ENCODE peak calls at places on chromosomes 4 and X, in four cellular contexts. W, M, T and E are unnamed samples. For H3K27me3 and H3K4me1, the result is how much of the 10 kb centered on the place peaks cover.

GRCh38 chr4:2024683-2025082 is 15.9 kb upstream of the NELFA start:
- DNase-seq in T (no peak), M (no peak), W (no peak), E (no peak)

GRCh38 chr4:83390965-83391364 is 56.3 kb upstream of the HPSE start:
- DNase-seq in T (no peak), M (no peak), W (no peak), E (no peak)

GRCh38 chrX:13078739-13079444 is 34.5 kb upstream of the FAM9C start:
- DNase-seq in W (no peak), T (no peak), M (peak), E (peak)

GRCh38 chr4:13963601-13964000 is 336.1 kb upstream of the BOD1L1 start:
- DNase-seq in T (no peak), W (no peak), M (no peak), E (no peak)

GRCh38 chrX:28920554-28920953 is 333.3 kb downstream of the IL1RAPL1 start:
- DNase-seq in W (no peak), M (no peak), T (peak), E (no peak)

GRCh38 chr4:151951727-151952078 is 190.9 kb upstream of the GATB start:
- DNase-seq in M (no peak), W (no peak), T (no peak), E (no peak)

GRCh38 chr4:178471385-178471784 is 1029.1 kb upstream of the AGA start:
- DNase-seq in T (no peak), W (no peak), M (no peak), E (no peak)

GRCh38 chrX:96611619-96612362 is 72.9 kb upstream of the DIAPH2 start:
- DNase-seq in T (no peak), M (no peak), W (no peak), E (no peak)

GRCh38 chrX:103431316-103431715 is 55.0 kb downstream of the BEX3 start:
- DNase-seq in M (no peak), W (no peak), T (no peak), E (no peak)

GRCh38 chr4:102959503-102959902 is 60.0 kb downstream of the SLC9B1 start:
- DNase-seq in M (no peak), T (no peak), W (no peak), E (no peak)

DNA sequence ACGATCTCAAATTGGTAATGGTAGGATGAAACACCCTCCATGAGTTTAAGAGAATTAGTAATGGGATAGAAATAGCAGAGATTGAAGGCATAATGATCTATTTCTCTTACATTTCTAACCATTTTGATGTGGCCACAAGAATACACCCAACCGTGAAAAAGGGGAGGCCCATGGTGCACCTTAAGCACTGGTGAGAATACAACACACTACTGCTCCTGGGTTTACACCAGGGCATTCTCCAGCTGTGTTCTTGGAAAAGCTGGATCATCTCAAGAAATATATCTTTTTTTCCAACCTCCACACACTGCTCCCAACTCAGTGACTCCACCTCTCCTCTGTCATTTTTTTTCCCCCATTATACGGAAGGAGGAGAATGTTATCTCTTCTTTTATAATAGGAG is 1.5 kb downstream of the QRFPR start:
- DNase-seq in T (no peak), M (no peak), W (no peak), E (no peak)
- H3K27me3 ChIP-seq in T (under half), M (under half), W (under half), E (half or more)

GRCh38 chrX:69104756-69105434 is 60.4 kb downstream of the PJA1 start:
- DNase-seq in M (no peak), W (no peak), T (no peak), E (no peak)

GRCh38 chrX:69107747-69108410 is 57.4 kb downstream of the PJA1 start:
- DNase-seq in M (no peak), W (no peak), T (no peak), E (no peak)

GRCh38 chrX:69109036-69109663 is 56.1 kb downstream of the PJA1 start:
- DNase-seq in T (no peak), W (no peak), M (no peak), E (no peak)

GRCh38 chrX:69109706-69110635 is 55.3 kb downstream of the PJA1 start:
- DNase-seq in T (no peak), M (no peak), W (no peak), E (no peak)

DNA sequence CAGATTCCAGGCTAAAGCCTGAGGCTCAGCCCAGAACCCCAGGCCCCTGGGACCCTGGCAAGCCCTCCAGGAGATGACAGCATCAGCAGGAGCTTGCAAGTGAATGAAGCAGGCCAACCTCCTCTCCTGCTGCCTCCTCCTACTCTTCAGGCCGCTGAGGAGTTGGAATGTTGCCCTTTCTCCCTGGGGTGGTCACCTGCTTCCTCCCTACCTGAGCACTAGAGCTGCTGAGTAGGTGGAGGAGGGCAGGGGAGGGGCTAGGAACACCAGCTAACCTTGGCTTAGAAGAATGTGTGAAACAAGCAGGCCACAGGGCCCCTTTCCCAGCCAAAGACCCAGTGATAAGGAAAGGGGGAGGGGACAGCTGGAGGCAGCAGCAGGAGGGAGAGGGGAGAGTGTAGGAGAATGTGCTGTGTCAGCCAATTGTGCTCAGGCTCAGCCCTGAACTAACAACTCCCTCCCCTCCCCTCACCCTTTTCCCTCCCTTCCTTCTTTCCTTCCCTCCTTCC is 58.0 kb downstream of the PJA1 start:
- DNase-seq in M (no peak), T (peak), W (peak), E (no peak)
- H3K4me1 ChIP-seq in M (under half), T (under half), W (under half), E (under half)

GRCh38 chr4:110623710-110624015 is 786 bp upstream of the PITX2 start:
- DNase-seq in T (no peak), M (no peak), W (no peak), E (no peak)

GRCh38 chr4:110621839-110622751 is 782 bp downstream of the PITX2 start:
- DNase-seq in M (no peak), W (no peak), T (no peak), E (no peak)

GRCh38 chr4:110624016-110624770 is 1.3 kb upstream of the PITX2 start:
- DNase-seq in W (no peak), M (no peak), T (no peak), E (no peak)

GRCh38 chr4:110621328-110621812 is 1.5 kb downstream of the PITX2 start:
- DNase-seq in M (no peak), W (no peak), T (no peak), E (no peak)

GRCh38 chr4:110622841-110623709 is at the start of gene PITX2:
- DNase-seq in W (no peak), T (peak), M (peak), E (peak)
- H3K27me3 ChIP-seq in W (half or more), T (under half), M (under half), E (half or more)

GRCh38 chr4:184444215-184444952 is 30.0 kb downstream of the IRF2 start:
- DNase-seq in W (no peak), T (no peak), M (no peak), E (no peak)
- H3K4me1 ChIP-seq in W (under half), T (under half), M (half or more), E (half or more)

GRCh38 chr4:80186666-80187065 is 10.6 kb upstream of the PRDM8 start:
- DNase-seq in T (no peak), W (no peak), M (no peak), E (no peak)
- H3K27me3 ChIP-seq in T (under half), W (half or more), M (under half), E (half or more)